ENCODE peak calls at places on chromosomes 12 and 14, in four cellular contexts. N is A549, D is K562, R is GM12878. G is an unnamed sample.

GRCh38 chr12:14961466-14962155 is at the start of gene ARHGDIB:
- DNase-seq in N (no peak), R (peak), D (peak), G (no peak)

GRCh38 chr14:69354383-69355154 is 43.5 kb downstream of the ERH start:
- DNase-seq in N (no peak), D (no peak), R (peak), G (peak)

GRCh38 chr12:111417290-111417689 is 11.6 kb downstream of the SH2B3 start:
- DNase-seq in D (no peak), N (no peak), R (no peak), G (no peak)

GRCh38 chr14:89369656-89370055 is 47.4 kb downstream of the FOXN3 start:
- DNase-seq in R (no peak), D (no peak), N (no peak), G (no peak)

GRCh38 chr12:114976959-114977358 is 293.0 kb upstream of the TBX3 start:
- DNase-seq in R (no peak), D (no peak), N (peak), G (peak)

GRCh38 chr12:104456950-104457745 is 400 bp downstream of the CHST11 start:
- DNase-seq in N (peak), R (no peak), D (peak), G (no peak)

GRCh38 chr12:78674311-78675085 is 190.1 kb upstream of the SYT1 start:
- DNase-seq in R (no peak), D (no peak), N (no peak), G (no peak)

GRCh38 chr14:46651526-46652144 is at the start of gene RPL10L:
- DNase-seq in R (no peak), D (peak), N (no peak), G (no peak)

GRCh38 chr12:26274441-26275312 is 79.3 kb downstream of the SSPN start:
- DNase-seq in D (peak), N (peak), R (peak), G (peak)

GRCh38 chr12:24561882-24562760 is 386.8 kb downstream of the BCAT1 start:
- DNase-seq in N (peak), R (no peak), D (no peak), G (no peak)

GRCh38 chr14:96811985-96812667 is 14.9 kb downstream of the VRK1 start:
- DNase-seq in D (no peak), R (no peak), N (no peak), G (no peak)

GRCh38 chr14:104894331-104895206 is 29.5 kb downstream of the CEP170B start:
- DNase-seq in D (no peak), R (no peak), N (no peak), G (no peak)

GRCh38 chr14:76887196-76887595 is 61.0 kb downstream of the LRRC74A start:
- DNase-seq in D (no peak), R (no peak), N (no peak), G (no peak)

GRCh38 chr14:21023174-21023573 is 1.7 kb downstream of the NDRG2 start:
- DNase-seq in N (no peak), R (no peak), D (no peak), G (no peak)

GRCh38 chr14:28758253-28758915 is 8.2 kb upstream of the FOXG1 start:
- DNase-seq in N (no peak), R (no peak), D (no peak), G (no peak)

GRCh38 chr12:131908082-131908715 is 13.8 kb downstream of the ULK1 start:
- DNase-seq in R (no peak), D (no peak), N (no peak), G (no peak)

DNA sequence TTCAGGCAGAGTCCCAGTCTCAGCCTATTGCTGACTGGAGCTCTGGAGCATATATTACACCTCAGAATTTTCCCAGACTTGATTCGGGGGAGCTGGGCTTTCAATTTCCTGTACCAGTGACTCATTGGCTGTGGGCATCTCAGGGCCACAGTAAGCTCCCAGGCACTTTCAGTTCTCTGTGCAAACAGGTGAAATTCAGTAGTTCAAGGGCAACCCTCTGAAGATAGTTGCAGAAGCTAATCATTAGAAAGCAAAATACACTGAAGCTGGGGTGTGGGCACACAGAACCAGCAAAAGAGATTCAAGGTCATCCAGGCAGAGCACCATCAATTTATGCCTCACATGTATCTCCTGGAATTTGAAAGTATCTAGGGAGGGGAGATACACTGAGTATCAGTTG is 8.1 kb upstream of the NIN start:
- DNase-seq in N (no peak), D (no peak), R (no peak), G (peak)
- H3K4me2 ChIP-seq in N (no peak), D (no peak), R (peak), G (peak)

DNA sequence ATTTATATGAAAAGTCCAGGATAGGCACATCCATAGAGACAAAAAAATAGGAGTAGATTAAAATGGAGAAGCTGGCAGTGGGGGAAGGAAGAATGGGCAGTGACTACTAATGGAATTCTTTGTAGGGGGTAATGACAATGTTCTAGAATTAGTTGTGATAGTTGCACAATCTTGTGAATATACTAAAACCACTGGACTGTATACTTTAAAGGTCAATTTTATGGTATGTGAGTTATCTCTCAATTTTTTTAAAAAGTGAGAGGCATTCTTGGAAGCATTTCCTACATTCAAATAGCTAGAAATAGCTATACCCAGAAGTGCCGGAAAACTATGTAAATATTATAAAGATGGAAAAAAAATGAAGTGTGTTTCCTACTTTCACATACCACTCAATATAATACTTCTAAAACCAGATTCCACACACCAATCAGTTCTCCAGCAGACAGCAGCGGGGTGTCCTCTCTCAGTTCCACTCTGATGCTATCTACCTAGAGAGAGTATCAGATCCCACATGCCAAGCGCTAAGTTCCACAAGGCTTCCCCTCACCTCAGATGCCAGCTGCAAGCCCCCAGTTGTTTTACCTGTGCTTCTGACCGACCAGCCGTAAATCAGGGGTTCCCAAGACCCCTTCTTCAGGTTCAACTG is 41.7 kb upstream of the NID2 start:
- DNase-seq in R (no peak), D (no peak), N (no peak), G (no peak)
- TF ChIP-seq ESRRA in R (no peak), D (no peak), N (no peak), G (no peak)

DNA sequence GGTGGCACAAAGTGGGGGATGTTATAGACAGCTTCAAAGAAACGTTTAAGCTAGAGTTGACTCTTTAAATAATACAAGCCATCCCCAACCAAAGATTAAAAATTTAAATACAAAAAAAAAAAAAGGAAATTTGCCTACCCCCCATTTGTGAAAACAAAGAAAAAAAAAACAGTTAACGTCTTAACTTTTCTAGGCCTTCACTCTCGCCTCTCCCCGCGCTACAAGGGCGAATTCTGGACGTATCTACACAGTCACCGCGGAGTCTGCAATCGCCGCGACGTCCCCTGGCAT is 528 bp upstream of the NUDT4 start:
- DNase-seq in N (no peak), R (no peak), D (no peak), G (no peak)
- H3K4me2 ChIP-seq in N (peak), R (peak), D (peak), G (peak)

GRCh38 chr12:132955094-132955932 is 793 bp downstream of the ZNF605 start:
- DNase-seq in R (no peak), D (no peak), N (peak), G (peak)
- TF ChIP-seq ESRRA in R (no peak), D (no peak), N (no peak), G (no peak)

DNA sequence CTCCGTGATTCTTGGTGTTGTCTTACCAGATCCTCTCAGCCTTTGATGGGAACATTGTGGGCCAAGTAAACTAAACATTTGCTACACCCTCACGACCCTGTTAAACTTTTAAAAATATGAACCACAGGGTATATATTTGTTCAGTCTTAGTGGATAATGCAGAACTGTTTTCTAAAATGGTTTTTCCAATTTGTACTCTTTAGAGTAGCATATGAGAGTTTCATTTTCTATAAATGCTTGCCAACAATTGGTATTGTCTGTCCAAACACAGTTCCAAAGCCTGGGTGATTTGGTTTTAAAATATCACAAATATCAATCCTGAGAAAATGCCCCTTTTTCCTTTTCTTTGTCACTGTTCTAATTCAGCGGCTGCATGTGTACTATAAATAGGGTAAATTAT is 6.7 kb upstream of the IL22 start:
- DNase-seq in D (no peak), R (no peak), N (no peak), G (no peak)
- H3K4me2 ChIP-seq in D (no peak), R (no peak), N (no peak), G (no peak)

GRCh38 chr12:108645686-108646596 is 12.2 kb upstream of the SELPLG start:
- DNase-seq in R (no peak), D (no peak), N (no peak), G (no peak)

GRCh38 chr12:108647199-108647935 is 13.7 kb upstream of the SELPLG start:
- DNase-seq in N (no peak), D (no peak), R (no peak), G (no peak)

GRCh38 chr12:108648371-108648770 is 14.7 kb upstream of the SELPLG start:
- DNase-seq in R (no peak), D (no peak), N (no peak), G (no peak)

GRCh38 chr12:108647936-108648287 is 14.2 kb upstream of the SELPLG start:
- DNase-seq in N (no peak), D (no peak), R (no peak), G (no peak)

GRCh38 chr12:108646597-108647190 is 13.0 kb upstream of the SELPLG start:
- DNase-seq in N (no peak), R (no peak), D (no peak), G (no peak)
- TF ChIP-seq ESRRA in N (no peak), R (no peak), D (no peak), G (no peak)